ENCODE peak calls at places on chromosome 4, in ten cellular contexts. S, I, D, C, M, O, J, N, T and G are unnamed samples.

GRCh38 chr4:7041851-7042696 is 1.1 kb upstream of the TADA2B start:
- DNase-seq in S (peak; percentile 89), I (no peak), D (peak; percentile 79), C (peak; percentile 73), M (no peak), O (peak; percentile 84), J (peak; percentile 66), N (no peak), T (no peak), G (peak; percentile 64)

GRCh38 chr4:38815879-38816782 is 11.5 kb upstream of the TLR1 start:
- DNase-seq in S (no peak), I (no peak), D (no peak), C (no peak), M (peak; percentile 75), O (no peak), J (no peak), N (no peak), T (no peak), G (no peak)

GRCh38 chr4:20299515-20299914 is 47.8 kb downstream of the SLIT2 start:
- DNase-seq in S (no peak), I (no peak), D (no peak), C (peak; percentile 54), M (no peak), O (no peak), J (no peak), N (no peak), T (peak; percentile 58), G (no peak)

GRCh38 chr4:56468097-56468422 is 643 bp downstream of the SRP72 start:
- DNase-seq in S (no peak), I (no peak), D (no peak), C (peak; percentile 34), M (peak; percentile 66), O (peak; percentile 73), J (peak; percentile 62), N (no peak), T (peak; percentile 67), G (peak; percentile 27)

GRCh38 chr4:67587156-67587555 is 28.6 kb downstream of the STAP1 start:
- DNase-seq in S (no peak), I (no peak), D (no peak), C (no peak), M (no peak), O (no peak), J (no peak), N (no peak), T (no peak), G (no peak)

GRCh38 chr4:87505862-87506261 is 23.3 kb downstream of the SPARCL1 start:
- DNase-seq in S (no peak), I (no peak), D (no peak), C (no peak), M (no peak), O (peak; percentile 63), J (no peak), N (no peak), T (no peak), G (peak; percentile 23)

GRCh38 chr4:77264826-77265225 is 107.8 kb downstream of the CCNG2 start:
- DNase-seq in S (no peak), I (no peak), D (no peak), C (no peak), M (peak; percentile 60), O (no peak), J (no peak), N (no peak), T (no peak), G (no peak)

GRCh38 chr4:113675731-113676707 is 85.5 kb downstream of the CAMK2D start:
- DNase-seq in S (no peak), I (no peak), D (no peak), C (no peak), M (no peak), O (no peak), J (no peak), N (no peak), T (no peak), G (no peak)

GRCh38 chr4:147487616-147488015 is 6.7 kb downstream of the EDNRA start:
- DNase-seq in S (no peak), I (no peak), D (no peak), C (no peak), M (no peak), O (no peak), J (no peak), N (no peak), T (no peak), G (no peak)

GRCh38 chr4:110055014-110055768 is 142.5 kb downstream of the EGF start:
- DNase-seq in S (no peak), I (no peak), D (no peak), C (peak; percentile 24), M (no peak), O (no peak), J (no peak), N (no peak), T (no peak), G (no peak)

GRCh38 chr4:72977936-72978485 is 91.5 kb downstream of the COX18 start:
- DNase-seq in S (no peak), I (no peak), D (no peak), C (no peak), M (peak; percentile 26), O (no peak), J (no peak), N (no peak), T (no peak), G (no peak)

GRCh38 chr4:156291317-156291716 is 337.7 kb upstream of the CTSO start:
- DNase-seq in S (no peak), I (no peak), D (no peak), C (no peak), M (peak; percentile 16), O (no peak), J (peak; percentile 31), N (no peak), T (no peak), G (no peak)

GRCh38 chr4:131499139-131499873 is 1649.8 kb upstream of the PCDH10 start:
- DNase-seq in S (no peak), I (no peak), D (no peak), C (no peak), M (peak; percentile 82), O (no peak), J (no peak), N (no peak), T (no peak), G (no peak)

GRCh38 chr4:98663226-98664006 is 5.0 kb upstream of the TSPAN5 start:
- DNase-seq in S (no peak), I (peak; percentile 11), D (no peak), C (no peak), M (no peak), O (no peak), J (no peak), N (no peak), T (no peak), G (no peak)

GRCh38 chr4:107906458-107907100 is 24.8 kb upstream of the CYP2U1 start:
- DNase-seq in S (no peak), I (no peak), D (no peak), C (no peak), M (no peak), O (no peak), J (no peak), N (no peak), T (no peak), G (no peak)

GRCh38 chr4:3207531-3208037 is 41.4 kb upstream of the MSANTD1 start:
- DNase-seq in S (no peak), I (no peak), D (no peak), C (peak; percentile 37), M (no peak), O (no peak), J (no peak), N (no peak), T (peak; percentile 88), G (no peak)

GRCh38 chr4:26094911-26095310 is 180.9 kb downstream of the SMIM20 start:
- DNase-seq in S (no peak), I (no peak), D (no peak), C (no peak), M (no peak), O (no peak), J (no peak), N (no peak), T (no peak), G (no peak)
- H3K9me3 ChIP-seq in S (no peaks in the 10 kb centered on the region), I (peaks cover 14% of the 10 kb centered on the region), D (peaks cover 10% of the 10 kb centered on the region), C (no peaks in the 10 kb centered on the region), M (peaks cover 2% of the 10 kb centered on the region), O (peaks cover 10% of the 10 kb centered on the region), J (no peaks in the 10 kb centered on the region), N (peaks cover 20% of the 10 kb centered on the region), T (no peaks in the 10 kb centered on the region), G (peaks cover 9% of the 10 kb centered on the region)

DNA sequence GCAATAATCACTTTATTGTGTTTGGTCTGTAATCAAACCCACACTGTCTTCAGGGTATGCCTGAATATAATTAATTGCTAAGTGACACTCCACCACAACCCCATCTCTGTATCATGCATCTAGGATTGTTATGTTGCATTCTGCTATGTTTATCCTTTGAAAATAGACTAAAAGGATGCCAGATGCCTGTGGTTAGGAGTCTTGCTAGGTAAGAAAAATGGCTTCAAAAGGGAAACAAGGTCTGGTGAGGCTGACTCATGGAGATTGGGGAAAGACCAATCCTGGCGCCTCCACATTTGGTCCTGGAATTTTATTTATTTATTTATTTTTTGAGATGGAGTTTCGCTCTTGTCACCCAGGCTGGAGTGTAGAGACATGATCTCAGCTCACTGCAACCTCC is 360.5 kb upstream of the SLC7A11 start:
- DNase-seq in S (no peak), I (no peak), D (no peak), C (no peak), M (peak; percentile 1), O (no peak), J (no peak), N (no peak), T (no peak), G (no peak)
- H3K9me3 ChIP-seq in S (no peaks in the 10 kb centered on the region), I (no peaks in the 10 kb centered on the region), D (no peaks in the 10 kb centered on the region), C (no peaks in the 10 kb centered on the region), M (no peaks in the 10 kb centered on the region), O (peaks cover 4% of the 10 kb centered on the region), J (no peaks in the 10 kb centered on the region), N (peaks cover 6% of the 10 kb centered on the region), T (no peaks in the 10 kb centered on the region), G (peaks cover 15% of the 10 kb centered on the region)

DNA sequence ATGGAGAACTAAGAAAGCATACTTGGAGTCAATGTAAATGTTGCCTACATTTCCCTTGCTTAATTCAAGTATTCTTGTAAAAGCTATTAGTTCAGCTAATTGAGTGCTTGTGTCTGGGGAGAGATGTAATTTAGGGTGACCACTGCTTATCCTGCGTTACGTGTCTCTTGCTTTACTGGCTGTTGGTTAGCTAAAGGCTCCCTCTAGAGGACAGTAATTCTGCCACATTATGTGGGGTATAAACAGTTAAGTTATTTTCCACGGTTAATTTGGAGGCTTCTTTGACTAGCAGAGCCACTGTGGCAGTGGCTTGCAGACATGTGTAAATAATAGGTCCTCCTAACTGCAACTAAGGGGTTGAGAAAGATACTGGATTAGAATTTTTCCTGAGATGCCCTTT is 25.3 kb upstream of the NAF1 start:
- DNase-seq in S (no peak), I (no peak), D (no peak), C (no peak), M (peak; percentile 23), O (no peak), J (no peak), N (no peak), T (peak; percentile 9), G (no peak)
- H3K9me3 ChIP-seq in S (peaks cover 17% of the 10 kb centered on the region), I (peaks cover 49% of the 10 kb centered on the region), D (peaks cover 13% of the 10 kb centered on the region), C (peaks cover 6% of the 10 kb centered on the region), M (peaks cover 5% of the 10 kb centered on the region), O (peaks cover 58% of the 10 kb centered on the region), J (no peaks in the 10 kb centered on the region), N (peaks cover 37% of the 10 kb centered on the region), T (peaks cover 2% of the 10 kb centered on the region), G (peaks cover 22% of the 10 kb centered on the region)

GRCh38 chr4:160217352-160217751 is 1114.5 kb downstream of the RAPGEF2 start:
- DNase-seq in S (no peak), I (no peak), D (no peak), C (no peak), M (no peak), O (no peak), J (no peak), N (no peak), T (no peak), G (no peak)
- H3K9me3 ChIP-seq in S (no peaks in the 10 kb centered on the region), I (no peaks in the 10 kb centered on the region), D (no peaks in the 10 kb centered on the region), C (no peaks in the 10 kb centered on the region), M (no peaks in the 10 kb centered on the region), O (peaks cover 24% of the 10 kb centered on the region), J (no peaks in the 10 kb centered on the region), N (no peaks in the 10 kb centered on the region), T (no peaks in the 10 kb centered on the region), G (no peaks in the 10 kb centered on the region)